ENCODE peak calls at places on chromosome 16, in five cellular contexts. H is activated CD8-positive, alpha-beta memory T cell treated with anti-CD3 and anti-CD28 coated beads for 48 hours; X is keratinocyte; J is HuH-7; C is HS-5. O is an unnamed sample.

GRCh38 chr16:4402439-4403132 is 13.8 kb downstream of the CORO7 start:
- DNase-seq in C (no peak), X (no peak), J (peak; percentile 98), H (no peak), O (no peak)

GRCh38 chr16:79717324-79717848 is 116.8 kb upstream of the MAF start:
- DNase-seq in J (no peak), X (no peak), H (no peak), C (no peak), O (no peak)

GRCh38 chr16:7013990-7014389 is 318.7 kb upstream of the RBFOX1 start:
- DNase-seq in H (no peak), C (no peak), X (no peak), J (no peak), O (no peak)

GRCh38 chr16:3158014-3158497 is 23.2 kb downstream of the ZNF213 start:
- DNase-seq in X (no peak), J (no peak), H (no peak), C (no peak), O (no peak)

GRCh38 chr16:10656618-10657017 is 38.1 kb downstream of the TEKT5 start:
- DNase-seq in H (no peak), J (no peak), C (no peak), X (no peak), O (no peak)

GRCh38 chr16:48609453-48610023 is 442 bp downstream of the N4BP1 start:
- DNase-seq in X (no peak), C (no peak), J (peak; percentile 23), H (peak; percentile 26), O (no peak)

GRCh38 chr16:29852654-29853053 is 10.4 kb downstream of the CDIPT start:
- DNase-seq in C (no peak), X (no peak), H (no peak), J (no peak), O (no peak)

GRCh38 chr16:68752602-68753001 is 15.5 kb downstream of the CDH1 start:
- DNase-seq in X (no peak), J (no peak), H (no peak), C (no peak), O (no peak)

GRCh38 chr16:28218109-28218508 is 6.3 kb upstream of the XPO6 start:
- DNase-seq in J (peak; percentile 52), H (no peak), X (no peak), C (no peak), O (no peak)

GRCh38 chr16:90019543-90020259 is 445 bp upstream of the DBNDD1 start:
- DNase-seq in H (no peak), X (no peak), J (peak; percentile 89), C (no peak), O (no peak)

GRCh38 chr16:23663918-23664317 is 14.8 kb upstream of the PLK1 start:
- DNase-seq in H (no peak), X (no peak), J (no peak), C (no peak), O (no peak)

GRCh38 chr16:57042157-57043111 is 49.9 kb upstream of the CPNE2 start:
- DNase-seq in C (no peak), J (no peak), X (no peak), H (peak; percentile 72), O (no peak)

GRCh38 chr16:56944954-56945839 is 13.3 kb downstream of the HERPUD1 start:
- DNase-seq in C (no peak), X (no peak), J (no peak), H (no peak), O (no peak)

GRCh38 chr16:4404247-4404966 is 12.0 kb downstream of the CORO7 start:
- DNase-seq in C (no peak), J (peak; percentile 89), X (no peak), H (no peak), O (no peak)

GRCh38 chr16:88468289-88469129 is 15.4 kb downstream of the ZFPM1 start:
- DNase-seq in X (no peak), C (no peak), H (no peak), J (peak; percentile 99), O (peak; percentile 82)

GRCh38 chr16:70660672-70661350 is 14.5 kb downstream of the IL34 start:
- DNase-seq in C (no peak), H (no peak), J (no peak), X (no peak), O (no peak)

GRCh38 chr16:66166451-66166850 is 200.0 kb upstream of the CDH5 start:
- DNase-seq in X (no peak), C (no peak), J (no peak), H (no peak), O (no peak)

GRCh38 chr16:4137438-4137837 is 21.2 kb upstream of the ADCY9 start:
- DNase-seq in H (no peak), J (no peak), X (no peak), C (no peak), O (no peak)

GRCh38 chr16:81601601-81602251 is 157.1 kb downstream of the CMIP start:
- DNase-seq in X (no peak), H (no peak), J (no peak), C (no peak), O (no peak)

GRCh38 chr16:87431926-87432325 is 39.8 kb downstream of the MAP1LC3B start:
- DNase-seq in H (no peak), J (no peak), X (peak; percentile 19), C (no peak), O (no peak)

GRCh38 chr16:75494696-75495601 is at the start of gene CHST6:
- DNase-seq in J (peak; percentile 86), H (peak; percentile 8), X (no peak), C (no peak), O (no peak)

GRCh38 chr16:72783716-72784320 is 264.1 kb downstream of the ZFHX3 start:
- DNase-seq in X (no peak), H (no peak), C (no peak), J (peak; percentile 58), O (no peak)

GRCh38 chr16:10895053-10895946 is 18.3 kb downstream of the CIITA start:
- DNase-seq in X (no peak), J (peak; percentile 69), C (no peak), H (no peak), O (no peak)

GRCh38 chr16:68902376-68903345 is 59.3 kb downstream of the TANGO6 start:
- DNase-seq in C (peak; percentile 8), J (peak; percentile 52), X (no peak), H (no peak), O (no peak)